ENCODE peak calls at places on chromosome 16, in four cellular contexts. T is HepG2, F is GM12878, W is K562. K is an unnamed sample.
A peak's percentile ranks its signal among the peaks of the same experiment; 100 is the strongest.

GRCh38 chr16:19241512-19241911 is 44.0 kb upstream of the CLEC19A start:
- DNase-seq in W (no peak), T (no peak), F (no peak), K (no peak)

GRCh38 chr16:87895641-87896141 is 26.4 kb upstream of the SLC7A5 start:
- DNase-seq in T (no peak), F (peak; percentile 67), W (no peak), K (no peak)

GRCh38 chr16:49452568-49452967 is 79.0 kb downstream of the C16orf78 start:
- DNase-seq in F (no peak), T (no peak), W (no peak), K (no peak)

GRCh38 chr16:2048116-2048543 is 345 bp downstream of the TSC2 start:
- DNase-seq in W (no peak), T (no peak), F (no peak), K (no peak)

GRCh38 chr16:88430524-88431446 is 22.3 kb upstream of the ZFPM1 start:
- DNase-seq in T (no peak), F (no peak), W (peak; percentile 52), K (no peak)

GRCh38 chr16:72946474-72947194 is 101.3 kb downstream of the ZFHX3 start:
- DNase-seq in F (no peak), W (no peak), T (no peak), K (no peak)

GRCh38 chr16:22424161-22424937 is 49.9 kb upstream of the CDR2 start:
- DNase-seq in F (no peak), T (no peak), W (no peak), K (no peak)

GRCh38 chr16:67441289-67441753 is 10.4 kb downstream of the HSD11B2 start:
- DNase-seq in T (no peak), W (no peak), F (no peak), K (no peak)

GRCh38 chr16:57997528-57998265 is 2.8 kb downstream of the ZNF319 start:
- DNase-seq in W (no peak), T (no peak), F (no peak), K (no peak)

GRCh38 chr16:57316390-57317017 is 32.0 kb upstream of the PLLP start:
- DNase-seq in F (no peak), T (no peak), W (no peak), K (no peak)

GRCh38 chr16:13168091-13168572 is 266.7 kb downstream of the SHISA9 start:
- DNase-seq in T (no peak), F (no peak), W (peak; percentile 23), K (peak; percentile 2)

GRCh38 chr16:57049678-57050077 is 42.7 kb upstream of the CPNE2 start:
- DNase-seq in F (peak; percentile 52), W (no peak), T (no peak), K (no peak)

GRCh38 chr16:75742424-75743047 is 16.2 kb upstream of the CPHXL start:
- DNase-seq in T (no peak), W (no peak), F (no peak), K (no peak)

GRCh38 chr16:89917773-89918452 is 749 bp upstream of the MC1R start:
- DNase-seq in T (peak; percentile 90), W (peak; percentile 41), F (peak; percentile 73), K (peak; percentile 82)

GRCh38 chr16:10600792-10601443 is 20.5 kb upstream of the EMP2 start:
- DNase-seq in W (no peak), T (no peak), F (no peak), K (no peak)

GRCh38 chr16:51982715-51983680 is 563.9 kb downstream of the TOX3 start:
- DNase-seq in T (peak; percentile 67), F (no peak), W (peak; percentile 21), K (peak; percentile 48)

GRCh38 chr16:14602443-14602963 is 27.6 kb downstream of the PARN start:
- DNase-seq in F (no peak), T (no peak), W (no peak), K (no peak)

GRCh38 chr16:46790599-46791270 is 40.2 kb downstream of the C16orf87 start:
- DNase-seq in W (no peak), F (no peak), T (peak; percentile 9), K (no peak)

GRCh38 chr16:55530316-55530856 is 21.5 kb downstream of the LPCAT2 start:
- DNase-seq in W (no peak), F (no peak), T (no peak), K (no peak)

GRCh38 chr16:11379420-11379819 is 34.2 kb downstream of the RMI2 start:
- DNase-seq in T (no peak), W (no peak), F (peak; percentile 71), K (no peak)

GRCh38 chr16:3467920-3468319 is 24.4 kb downstream of the NAA60 start:
- DNase-seq in T (no peak), W (no peak), F (no peak), K (no peak)

GRCh38 chr16:84595052-84595481 is 22.8 kb downstream of the COTL1 start:
- DNase-seq in W (no peak), T (no peak), F (no peak), K (no peak)
- TF ChIP-seq MAX in W (no peak), T (no peak), F (no peak), K (no peak)

GRCh38 chr16:81210807-81211206 is 27.7 kb upstream of the BCO1 start:
- DNase-seq in T (no peak), F (no peak), W (no peak), K (no peak)
- TF ChIP-seq NFIC in T (no peak), F (no peak), W (peak; percentile 58), K (no peak)

GRCh38 chr16:60206511-60206910 is 1472.4 kb upstream of the GOT2 start:
- DNase-seq in T (no peak), W (no peak), F (no peak), K (no peak)

GRCh38 chr16:60199154-60199553 is 1465.0 kb upstream of the GOT2 start:
- DNase-seq in F (no peak), W (no peak), T (no peak), K (no peak)

GRCh38 chr16:60200161-60200560 is 1466.0 kb upstream of the GOT2 start:
- DNase-seq in F (no peak), T (no peak), W (no peak), K (no peak)

GRCh38 chr16:60204221-60204620 is 1470.1 kb upstream of the GOT2 start:
- DNase-seq in W (no peak), T (no peak), F (no peak), K (no peak)

GRCh38 chr16:60203525-60204124 is 1469.5 kb upstream of the GOT2 start:
- DNase-seq in F (no peak), T (no peak), W (no peak), K (peak; percentile 2)
- TF ChIP-seq MAX in F (no peak), T (no peak), W (no peak), K (no peak)

GRCh38 chr16:1010266-1010665 is 28.7 kb downstream of the SOX8 start:
- DNase-seq in F (no peak), T (no peak), W (no peak), K (no peak)

GRCh38 chr16:1009358-1010150 is 28.0 kb downstream of the SOX8 start:
- DNase-seq in T (no peak), F (no peak), W (no peak), K (no peak)

GRCh38 chr16:1011316-1012082 is 29.9 kb downstream of the SOX8 start:
- DNase-seq in F (no peak), W (no peak), T (no peak), K (no peak)

GRCh38 chr16:1012135-1012534 is 30.6 kb downstream of the SOX8 start:
- DNase-seq in W (no peak), F (no peak), T (no peak), K (no peak)

GRCh38 chr16:1010815-1011214 is 29.2 kb downstream of the SOX8 start:
- DNase-seq in W (no peak), F (no peak), T (no peak), K (no peak)
- TF ChIP-seq NFIC in W (no peak), F (no peak), T (no peak), K (no peak)

GRCh38 chr16:85734311-85735017 is 16.4 kb downstream of the C16orf74 start:
- DNase-seq in T (no peak), W (no peak), F (no peak), K (no peak)
- TF ChIP-seq MAX in T (no peak), W (no peak), F (no peak), K (no peak)

GRCh38 chr16:31008154-31008950 is 2.1 kb downstream of the STX1B start:
- DNase-seq in F (no peak), W (no peak), T (no peak), K (peak; percentile 31)

GRCh38 chr16:31010943-31011342 is 505 bp upstream of the STX1B start:
- DNase-seq in T (no peak), W (no peak), F (no peak), K (no peak)

GRCh38 chr16:31009894-31010293 is 544 bp downstream of the STX1B start:
- DNase-seq in W (no peak), T (no peak), F (no peak), K (peak; percentile 69)

GRCh38 chr16:31009120-31009519 is 1.3 kb downstream of the STX1B start:
- DNase-seq in W (no peak), T (no peak), F (no peak), K (peak; percentile 15)

GRCh38 chr16:31010539-31010938 is at the start of gene STX1B:
- DNase-seq in F (no peak), W (peak; percentile 79), T (no peak), K (peak; percentile 100)
- TF ChIP-seq NFIC in F (no peak), W (no peak), T (no peak), K (no peak)

GRCh38 chr16:68444058-68444657 is 4.2 kb downstream of the SMPD3 start:
- DNase-seq in T (peak; percentile 43), W (peak; percentile 45), F (no peak), K (no peak)

GRCh38 chr16:68448360-68448970 is at the start of gene SMPD3:
- DNase-seq in T (peak; percentile 99), W (peak; percentile 95), F (peak; percentile 86), K (peak; percentile 97)

GRCh38 chr16:68447721-68448359 is 468 bp downstream of the SMPD3 start:
- DNase-seq in T (no peak), F (no peak), W (no peak), K (peak; percentile 63)

GRCh38 chr16:68446941-68447675 is 1.2 kb downstream of the SMPD3 start:
- DNase-seq in W (no peak), F (no peak), T (no peak), K (peak; percentile 76)

GRCh38 chr16:68445458-68445857 is 2.9 kb downstream of the SMPD3 start:
- DNase-seq in F (peak; percentile 28), W (peak; percentile 40), T (peak; percentile 67), K (peak; percentile 63)
- TF ChIP-seq MAX in F (no peak), W (no peak), T (no peak), K (no peak)

GRCh38 chr16:6633441-6633840 is 699.2 kb upstream of the RBFOX1 start:
- DNase-seq in F (no peak), W (no peak), T (no peak), K (no peak)
- TF ChIP-seq NFIC in F (no peak), W (no peak), T (no peak), K (no peak)

GRCh38 chr16:31134091-31134571 is 1.4 kb downstream of the PRSS8 start:
- DNase-seq in W (no peak), F (no peak), T (no peak), K (no peak)
- TF ChIP-seq MAX in W (no peak), F (no peak), T (no peak), K (no peak)

GRCh38 chr16:69711115-69711740 is 15.1 kb downstream of the NQO1 start:
- DNase-seq in F (no peak), T (no peak), W (no peak), K (no peak)
- TF ChIP-seq NFIC in F (no peak), T (no peak), W (peak; percentile 18), K (no peak)

K was measured in SK-N-SH.